ENCODE peak calls at places on chromosomes 6 and 20, in six cellular contexts. One of them, this sample, is unnamed.

GRCh38 chr6:159098636-159099106 is 53.9 kb upstream of the TAGAP start:
- DNase-seq in uterus: no peak
- DNase-seq in lower leg skin: peak
- DNase-seq in fibroblast of mammary gland: no peak
- DNase-seq in A549: no peak
- DNase-seq in glutamatergic neuron: no peak
- DNase-seq in this sample: no peak

GRCh38 chr6:56637640-56638039 is 5.0 kb downstream of the DST start:
- DNase-seq in uterus: no peak
- DNase-seq in glutamatergic neuron: no peak
- DNase-seq in A549: peak
- DNase-seq in lower leg skin: no peak
- DNase-seq in fibroblast of mammary gland: peak
- DNase-seq in this sample: peak

GRCh38 chr6:62150048-62150663 is 135.9 kb downstream of the KHDRBS2 start:
- DNase-seq in uterus: no peak
- DNase-seq in A549: peak
- DNase-seq in lower leg skin: no peak
- DNase-seq in fibroblast of mammary gland: peak
- DNase-seq in glutamatergic neuron: no peak
- DNase-seq in this sample: no peak

GRCh38 chr20:50281831-50282591 is 91.4 kb downstream of the CEBPB start:
- DNase-seq in glutamatergic neuron: no peak
- DNase-seq in lower leg skin: no peak
- DNase-seq in A549: peak
- DNase-seq in fibroblast of mammary gland: no peak
- DNase-seq in uterus: no peak
- DNase-seq in this sample: no peak

GRCh38 chr20:35908007-35908406 is 46.3 kb downstream of the SCAND1 start:
- DNase-seq in fibroblast of mammary gland: no peak
- DNase-seq in lower leg skin: peak
- DNase-seq in A549: no peak
- DNase-seq in uterus: no peak
- DNase-seq in glutamatergic neuron: no peak
- DNase-seq in this sample: no peak

GRCh38 chr6:73262701-73263569 is at the start of gene KHDC1:
- DNase-seq in A549: peak
- DNase-seq in glutamatergic neuron: peak
- DNase-seq in lower leg skin: peak
- DNase-seq in fibroblast of mammary gland: peak
- DNase-seq in uterus: peak
- DNase-seq in this sample: no peak

GRCh38 chr6:4577406-4577805 is 198.8 kb upstream of the CDYL start:
- DNase-seq in A549: peak
- DNase-seq in glutamatergic neuron: no peak
- DNase-seq in fibroblast of mammary gland: peak
- DNase-seq in lower leg skin: peak
- DNase-seq in uterus: peak
- DNase-seq in this sample: peak

GRCh38 chr6:25960689-25961088 is 1.9 kb upstream of the TRIM38 start:
- DNase-seq in lower leg skin: no peak
- DNase-seq in A549: no peak
- DNase-seq in glutamatergic neuron: no peak
- DNase-seq in uterus: no peak
- DNase-seq in fibroblast of mammary gland: no peak
- DNase-seq in this sample: no peak

GRCh38 chr6:103522045-103522444 is 1337.7 kb downstream of the HACE1 start:
- DNase-seq in lower leg skin: no peak
- DNase-seq in glutamatergic neuron: no peak
- DNase-seq in uterus: no peak
- DNase-seq in A549: no peak
- DNase-seq in fibroblast of mammary gland: no peak
- DNase-seq in this sample: no peak

GRCh38 chr6:168042426-168043192 is 36.4 kb downstream of the FRMD1 start:
- DNase-seq in A549: no peak
- DNase-seq in glutamatergic neuron: no peak
- DNase-seq in lower leg skin: peak
- DNase-seq in uterus: no peak
- DNase-seq in fibroblast of mammary gland: no peak
- DNase-seq in this sample: no peak

GRCh38 chr20:39103732-39104131 is 141.6 kb downstream of the DHX35 start:
- DNase-seq in lower leg skin: no peak
- DNase-seq in A549: no peak
- DNase-seq in glutamatergic neuron: no peak
- DNase-seq in uterus: no peak
- DNase-seq in fibroblast of mammary gland: peak
- DNase-seq in this sample: no peak
- TF ChIP-seq CTCF in lower leg skin: no peak
- TF ChIP-seq CTCF in A549: no peak
- TF ChIP-seq CTCF in glutamatergic neuron: no peak
- TF ChIP-seq CTCF in uterus: no peak
- TF ChIP-seq CTCF in fibroblast of mammary gland: peak
- TF ChIP-seq CTCF in this sample: no peak

DNA sequence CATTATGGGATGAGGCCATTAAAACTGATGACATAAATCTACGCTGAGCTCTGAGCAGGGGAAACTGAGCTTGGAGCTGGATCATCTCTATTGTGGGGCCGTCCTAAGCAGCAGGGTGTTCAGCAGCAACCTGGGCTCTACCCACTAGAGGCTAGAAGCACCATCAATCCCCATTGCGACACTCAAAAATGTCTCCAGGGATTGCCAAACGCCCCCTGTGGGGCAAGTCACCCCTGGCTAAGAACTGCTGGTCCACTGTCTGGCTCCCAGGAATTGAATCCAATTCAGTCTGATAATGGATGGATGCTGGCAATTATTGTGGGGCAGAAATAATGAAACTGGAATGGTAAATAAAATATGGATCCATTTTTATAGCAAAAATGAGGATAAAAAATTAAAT is 38.2 kb downstream of the PMEPA1 start:
- DNase-seq in glutamatergic neuron: no peak
- DNase-seq in uterus: no peak
- DNase-seq in lower leg skin: no peak
- DNase-seq in fibroblast of mammary gland: no peak
- DNase-seq in A549: no peak
- DNase-seq in this sample: no peak
- TF ChIP-seq CTCF in glutamatergic neuron: no peak
- TF ChIP-seq CTCF in uterus: no peak
- TF ChIP-seq CTCF in lower leg skin: no peak
- TF ChIP-seq CTCF in fibroblast of mammary gland: no peak
- TF ChIP-seq CTCF in A549: no peak
- TF ChIP-seq CTCF in this sample: no peak

GRCh38 chr20:24438331-24438730 is 31.1 kb upstream of the SYNDIG1 start:
- DNase-seq in uterus: no peak
- DNase-seq in lower leg skin: no peak
- DNase-seq in A549: no peak
- DNase-seq in glutamatergic neuron: no peak
- DNase-seq in fibroblast of mammary gland: no peak
- DNase-seq in this sample: no peak
- TF ChIP-seq CTCF in uterus: no peak
- TF ChIP-seq CTCF in lower leg skin: no peak
- TF ChIP-seq CTCF in A549: no peak
- TF ChIP-seq CTCF in glutamatergic neuron: no peak
- TF ChIP-seq CTCF in fibroblast of mammary gland: no peak
- TF ChIP-seq CTCF in this sample: no peak

GRCh38 chr6:32113386-32114352 is 4.5 kb upstream of the TNXB start:
- DNase-seq in lower leg skin: peak
- DNase-seq in glutamatergic neuron: no peak
- DNase-seq in uterus: peak
- DNase-seq in fibroblast of mammary gland: peak
- DNase-seq in A549: peak
- DNase-seq in this sample: peak
- TF ChIP-seq CTCF in lower leg skin: peak
- TF ChIP-seq CTCF in glutamatergic neuron: no peak
- TF ChIP-seq CTCF in uterus: peak
- TF ChIP-seq CTCF in fibroblast of mammary gland: peak
- TF ChIP-seq CTCF in A549: no peak
- TF ChIP-seq CTCF in this sample: peak

DNA sequence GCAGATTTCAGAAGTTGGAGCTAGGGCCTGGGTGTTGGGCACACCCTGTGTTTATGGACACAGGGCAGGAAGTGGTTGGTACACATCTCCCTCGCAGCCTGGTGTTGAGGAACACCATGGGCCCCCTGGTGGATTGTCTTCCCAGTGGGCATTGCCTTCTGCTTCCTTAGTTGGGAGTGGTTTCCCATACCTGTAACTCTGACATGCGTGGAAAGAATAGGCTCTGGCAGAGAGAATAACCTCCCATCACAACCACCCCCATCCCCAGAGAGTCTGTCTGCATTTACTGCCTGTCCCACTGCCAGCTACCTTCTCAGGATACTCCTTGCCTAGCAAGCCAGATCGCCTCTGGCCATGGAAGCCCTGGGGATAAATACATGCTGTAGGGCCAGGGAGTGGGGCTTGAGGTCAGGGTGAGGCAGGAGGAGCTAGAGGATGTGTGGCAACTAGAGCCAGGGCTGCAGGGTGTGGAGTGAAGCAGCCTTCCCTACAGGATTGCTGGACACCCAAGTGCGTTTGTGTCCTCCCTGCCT is 14.7 kb downstream of the LRRC73 start:
- DNase-seq in uterus: no peak
- DNase-seq in glutamatergic neuron: no peak
- DNase-seq in fibroblast of mammary gland: peak
- DNase-seq in lower leg skin: no peak
- DNase-seq in A549: no peak
- DNase-seq in this sample: no peak
- TF ChIP-seq CTCF in uterus: no peak
- TF ChIP-seq CTCF in glutamatergic neuron: no peak
- TF ChIP-seq CTCF in fibroblast of mammary gland: peak
- TF ChIP-seq CTCF in lower leg skin: no peak
- TF ChIP-seq CTCF in A549: no peak
- TF ChIP-seq CTCF in this sample: peak

GRCh38 chr20:33005132-33005566 is 916 bp upstream of the SUN5 start:
- DNase-seq in fibroblast of mammary gland: peak
- DNase-seq in uterus: no peak
- DNase-seq in glutamatergic neuron: no peak
- DNase-seq in lower leg skin: no peak
- DNase-seq in A549: peak
- DNase-seq in this sample: no peak
- TF ChIP-seq CTCF in fibroblast of mammary gland: peak
- TF ChIP-seq CTCF in uterus: no peak
- TF ChIP-seq CTCF in glutamatergic neuron: peak
- TF ChIP-seq CTCF in lower leg skin: no peak
- TF ChIP-seq CTCF in A549: peak
- TF ChIP-seq CTCF in this sample: peak